ENCODE peak calls at places on chromosomes 6 and 20, in four cellular contexts. One of them, this sample, is unnamed.

GRCh38 chr20:50333856-50334255 is 143.2 kb downstream of the CEBPB start:
- DNase-seq in AG10803: peak; percentile 96
- DNase-seq in right cardiac atrium: no peak
- DNase-seq in activated gamma-delta T cell treated with Interleukin-2 at 50 U/mL for 16 hours: no peak
- DNase-seq in this sample: no peak

GRCh38 chr6:50272611-50273010 is 222.9 kb upstream of the DEFB112 start:
- DNase-seq in AG10803: no peak
- DNase-seq in activated gamma-delta T cell treated with Interleukin-2 at 50 U/mL for 16 hours: no peak
- DNase-seq in right cardiac atrium: no peak
- DNase-seq in this sample: no peak

GRCh38 chr6:155378284-155378683 is 64.0 kb upstream of the TFB1M start:
- DNase-seq in AG10803: no peak
- DNase-seq in right cardiac atrium: no peak
- DNase-seq in activated gamma-delta T cell treated with Interleukin-2 at 50 U/mL for 16 hours: no peak
- DNase-seq in this sample: no peak

GRCh38 chr6:12075067-12075563 is 63.0 kb downstream of the HIVEP1 start:
- DNase-seq in AG10803: no peak
- DNase-seq in activated gamma-delta T cell treated with Interleukin-2 at 50 U/mL for 16 hours: no peak
- DNase-seq in right cardiac atrium: no peak
- DNase-seq in this sample: no peak

GRCh38 chr20:41734506-41734945 is 116.3 kb upstream of the CHD6 start:
- DNase-seq in right cardiac atrium: peak; percentile 19
- DNase-seq in activated gamma-delta T cell treated with Interleukin-2 at 50 U/mL for 16 hours: peak; percentile 16
- DNase-seq in AG10803: peak; percentile 35
- DNase-seq in this sample: no peak

GRCh38 chr6:69487688-69488087 is 309.1 kb downstream of the LMBRD1 start:
- DNase-seq in AG10803: no peak
- DNase-seq in activated gamma-delta T cell treated with Interleukin-2 at 50 U/mL for 16 hours: no peak
- DNase-seq in right cardiac atrium: no peak
- DNase-seq in this sample: no peak

GRCh38 chr6:40841721-40842120 is 197.3 kb downstream of the UNC5CL start:
- DNase-seq in right cardiac atrium: no peak
- DNase-seq in activated gamma-delta T cell treated with Interleukin-2 at 50 U/mL for 16 hours: no peak
- DNase-seq in AG10803: no peak
- DNase-seq in this sample: no peak

GRCh38 chr6:97294451-97294850 is 11.4 kb upstream of the MMS22L start:
- DNase-seq in right cardiac atrium: no peak
- DNase-seq in activated gamma-delta T cell treated with Interleukin-2 at 50 U/mL for 16 hours: no peak
- DNase-seq in AG10803: peak; percentile 68
- DNase-seq in this sample: no peak

GRCh38 chr20:15339264-15339663 is 1001.9 kb upstream of the FLRT3 start:
- DNase-seq in right cardiac atrium: no peak
- DNase-seq in AG10803: no peak
- DNase-seq in activated gamma-delta T cell treated with Interleukin-2 at 50 U/mL for 16 hours: no peak
- DNase-seq in this sample: no peak

GRCh38 chr6:106692112-106692822 is 62.9 kb downstream of the QRSL1 start:
- DNase-seq in right cardiac atrium: peak; percentile 16
- DNase-seq in activated gamma-delta T cell treated with Interleukin-2 at 50 U/mL for 16 hours: no peak
- DNase-seq in AG10803: peak; percentile 52
- DNase-seq in this sample: no peak

GRCh38 chr20:722822-723644 is 45.3 kb downstream of the SLC52A3 start:
- DNase-seq in right cardiac atrium: no peak
- DNase-seq in AG10803: no peak
- DNase-seq in activated gamma-delta T cell treated with Interleukin-2 at 50 U/mL for 16 hours: no peak
- DNase-seq in this sample: no peak

GRCh38 chr6:166770216-166771116 is 143.4 kb upstream of the RPS6KA2 start:
- DNase-seq in activated gamma-delta T cell treated with Interleukin-2 at 50 U/mL for 16 hours: no peak
- DNase-seq in AG10803: no peak
- DNase-seq in right cardiac atrium: no peak
- DNase-seq in this sample: no peak

GRCh38 chr20:7703436-7703835 is 236.8 kb downstream of the HAO1 start:
- DNase-seq in right cardiac atrium: no peak
- DNase-seq in AG10803: no peak
- DNase-seq in activated gamma-delta T cell treated with Interleukin-2 at 50 U/mL for 16 hours: no peak
- DNase-seq in this sample: no peak

GRCh38 chr20:48335421-48336090 is 492.2 kb downstream of the PREX1 start:
- DNase-seq in activated gamma-delta T cell treated with Interleukin-2 at 50 U/mL for 16 hours: no peak
- DNase-seq in right cardiac atrium: no peak
- DNase-seq in AG10803: no peak
- DNase-seq in this sample: no peak

GRCh38 chr20:21808863-21809664 is 103.6 kb downstream of the PAX1 start:
- DNase-seq in right cardiac atrium: peak; percentile 44
- DNase-seq in AG10803: no peak
- DNase-seq in activated gamma-delta T cell treated with Interleukin-2 at 50 U/mL for 16 hours: peak; percentile 11
- DNase-seq in this sample: peak; percentile 62

GRCh38 chr6:36685926-36686667 is 7.6 kb downstream of the CDKN1A start:
- DNase-seq in right cardiac atrium: peak; percentile 59
- DNase-seq in activated gamma-delta T cell treated with Interleukin-2 at 50 U/mL for 16 hours: no peak
- DNase-seq in AG10803: no peak
- DNase-seq in this sample: peak; percentile 64

GRCh38 chr20:45110301-45110700 is 4.7 kb downstream of the WFDC5 start:
- DNase-seq in right cardiac atrium: no peak
- DNase-seq in activated gamma-delta T cell treated with Interleukin-2 at 50 U/mL for 16 hours: no peak
- DNase-seq in AG10803: no peak
- DNase-seq in this sample: no peak

GRCh38 chr6:43771858-43772570 is 2.0 kb downstream of the VEGFA start:
- DNase-seq in right cardiac atrium: peak; percentile 74
- DNase-seq in activated gamma-delta T cell treated with Interleukin-2 at 50 U/mL for 16 hours: no peak
- DNase-seq in AG10803: peak; percentile 56
- DNase-seq in this sample: peak; percentile 91

This sample was measured in left ventricle myocardium superior.